ENCODE peak calls at places on chromosomes 11 and 22, in six cellular contexts. C is neuronal stem cell, N is mesenchymal stem cell, P is H1, T is H9, S is IMR-90. Z is an unnamed sample.

GRCh38 chr11:7514099-7514725 is 413 bp downstream of the PPFIBP2 start:
- DNase-seq in P (no peak), T (no peak), S (no peak), C (no peak), N (peak; percentile 13), Z (no peak)

GRCh38 chr11:116865696-116866095 is 28.3 kb upstream of the APOA1 start:
- DNase-seq in S (peak; percentile 37), C (no peak), N (peak; percentile 40), T (no peak), P (no peak), Z (no peak)

GRCh38 chr22:46031965-46032851 is 55.2 kb upstream of the WNT7B start:
- DNase-seq in C (no peak), N (no peak), P (no peak), T (no peak), S (no peak), Z (no peak)

GRCh38 chr11:119421941-119422504 is 949 bp downstream of the THY1 start:
- DNase-seq in S (peak; percentile 24), P (no peak), T (no peak), C (peak; percentile 40), N (peak; percentile 25), Z (peak; percentile 83)

GRCh38 chr11:133834399-133835257 is 10.7 kb downstream of the SPATA19 start:
- DNase-seq in P (peak; percentile 43), C (no peak), N (no peak), T (no peak), S (no peak), Z (no peak)

GRCh38 chr11:10298342-10298741 is 4.3 kb upstream of the SBF2 start:
- DNase-seq in T (no peak), C (no peak), P (no peak), S (peak; percentile 98), N (peak; percentile 98), Z (no peak)

GRCh38 chr22:23527971-23528740 is 51.9 kb downstream of the IGLL1 start:
- DNase-seq in T (no peak), N (no peak), C (no peak), P (no peak), S (no peak), Z (no peak)

GRCh38 chr11:117915672-117916235 is 13.4 kb downstream of the TMPRSS13 start:
- DNase-seq in S (no peak), C (no peak), T (peak; percentile 19), P (no peak), N (no peak), Z (no peak)

GRCh38 chr11:36361472-36361871 is 65.4 kb downstream of the PRR5L start:
- DNase-seq in C (no peak), P (no peak), T (no peak), N (no peak), S (no peak), Z (no peak)

GRCh38 chr22:29004647-29005371 is 56.8 kb downstream of the C22orf31 start:
- DNase-seq in C (peak; percentile 88), P (peak; percentile 75), N (peak; percentile 46), T (peak; percentile 80), S (peak; percentile 15), Z (peak; percentile 94)

GRCh38 chr11:61168858-61169257 is 7.6 kb upstream of the VPS37C start:
- DNase-seq in C (no peak), P (no peak), T (no peak), S (no peak), N (no peak), Z (no peak)

GRCh38 chr11:122253541-122254317 is 137.7 kb upstream of the BLID start:
- DNase-seq in C (no peak), T (no peak), S (peak; percentile 52), N (no peak), P (no peak), Z (peak; percentile 21)

GRCh38 chr22:29315286-29316195 is at the start of gene RASL10A:
- DNase-seq in T (no peak), P (peak; percentile 69), C (no peak), N (no peak), S (no peak), Z (no peak)

GRCh38 chr11:118574636-118575035 is 2.4 kb downstream of the ARCN1 start:
- DNase-seq in S (no peak), N (no peak), C (no peak), P (no peak), T (no peak), Z (no peak)

GRCh38 chr22:50057868-50058311 is at the start of gene TTLL8:
- DNase-seq in N (no peak), T (peak; percentile 24), P (no peak), C (no peak), S (no peak), Z (no peak)

GRCh38 chr11:129191649-129192048 is 476 bp downstream of the ARHGAP32 start:
- DNase-seq in N (no peak), T (no peak), C (no peak), P (no peak), S (no peak), Z (peak; percentile 65)

GRCh38 chr11:8068605-8069221 is 12.3 kb upstream of the TUB start:
- DNase-seq in C (no peak), P (no peak), N (peak; percentile 57), T (peak; percentile 23), S (peak; percentile 91), Z (no peak)

GRCh38 chr22:19176175-19176630 is 2.3 kb downstream of the SLC25A1 start:
- DNase-seq in S (no peak), P (peak; percentile 66), C (no peak), T (no peak), N (no peak), Z (peak; percentile 39)

GRCh38 chr11:27018902-27019544 is 21.6 kb upstream of the BBOX1 start:
- DNase-seq in T (no peak), S (peak; percentile 20), P (no peak), N (peak; percentile 28), C (no peak), Z (no peak)

GRCh38 chr11:8082391-8083087 is 1.5 kb downstream of the TUB start:
- DNase-seq in C (peak; percentile 55), S (no peak), T (peak; percentile 59), N (no peak), P (peak; percentile 77), Z (peak; percentile 67)

DNA sequence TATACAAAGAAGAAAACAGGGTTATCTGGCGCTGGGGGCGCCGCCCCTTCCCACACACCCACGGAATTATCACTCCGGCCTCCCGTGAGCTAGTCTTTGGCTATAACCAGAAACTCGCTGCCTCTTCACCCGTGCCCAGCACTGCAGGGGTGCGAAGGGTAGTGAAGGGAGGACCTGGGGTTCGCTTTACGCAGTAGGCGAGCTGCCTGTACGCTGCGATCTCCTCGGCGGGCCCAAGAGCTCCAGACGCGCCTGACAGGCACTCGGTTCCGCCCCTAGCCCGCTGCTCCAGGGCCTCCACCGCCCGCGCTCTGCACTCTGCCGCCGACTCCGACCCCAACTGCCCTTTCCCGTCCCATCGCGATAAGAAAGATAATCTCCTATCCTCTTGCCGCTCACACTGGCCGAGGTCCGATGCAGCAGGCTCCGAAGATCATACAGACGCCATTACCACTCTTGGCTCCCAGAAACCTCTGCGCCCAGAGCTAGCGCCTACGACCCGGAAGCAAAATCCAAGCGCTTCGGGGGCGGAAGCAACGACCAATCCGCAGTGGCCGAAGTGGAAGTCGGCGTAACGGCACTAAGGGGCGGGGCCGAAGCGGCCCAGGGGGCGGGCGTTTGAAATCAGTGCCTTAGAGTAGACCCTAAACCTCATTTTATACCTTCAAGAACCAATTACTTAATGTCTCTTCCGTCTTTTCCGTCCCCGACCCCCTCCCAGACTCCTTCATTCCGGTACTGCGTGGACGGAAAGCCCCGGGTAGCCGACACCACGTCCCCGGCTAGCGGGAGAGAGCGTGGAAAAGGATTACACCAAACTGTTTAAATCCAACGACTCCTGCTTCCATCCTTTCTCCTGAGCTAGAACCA is at the start of the genes CWC15 and KDM4D:
- DNase-seq in S (peak; percentile 90), T (peak; percentile 94), C (peak; percentile 86), P (peak; percentile 93), N (peak; percentile 95), Z (peak; percentile 97)
- H2BK5ac ChIP-seq in S (peak within 1 kb of the TSS; percentile 82), T (no peak within 1 kb of the TSS), C (no peak within 1 kb of the TSS), P (peak within 1 kb of the TSS; percentile 82), N (peak within 1 kb of the TSS; percentile 66), Z (peak within 1 kb of the TSS; percentile 80)

GRCh38 chr11:69514771-69515170 is 33.3 kb downstream of the LINC01488 start:
- DNase-seq in P (no peak), T (no peak), C (no peak), N (no peak), S (no peak), Z (no peak)
- H2BK5ac ChIP-seq in P (no peak overlapping the region), T (no peak overlapping the region), C (no peak overlapping the region), N (no peak overlapping the region), S (no peak overlapping the region), Z (no peak overlapping the region)

GRCh38 chr11:76702378-76703128 is 32.0 kb upstream of the LRRC32 start:
- DNase-seq in P (no peak), T (no peak), S (peak; percentile 15), N (peak; percentile 73), C (no peak), Z (no peak)

GRCh38 chr11:76699461-76700091 is 29.0 kb upstream of the LRRC32 start:
- DNase-seq in P (no peak), T (no peak), N (peak; percentile 46), C (no peak), S (peak; percentile 48), Z (no peak)

GRCh38 chr11:76703707-76704106 is 33.2 kb upstream of the LRRC32 start:
- DNase-seq in T (no peak), S (no peak), C (no peak), N (no peak), P (no peak), Z (no peak)

GRCh38 chr11:76700177-76701100 is 29.9 kb upstream of the LRRC32 start:
- DNase-seq in N (peak; percentile 94), P (no peak), S (peak; percentile 97), T (no peak), C (no peak), Z (no peak)

DNA sequence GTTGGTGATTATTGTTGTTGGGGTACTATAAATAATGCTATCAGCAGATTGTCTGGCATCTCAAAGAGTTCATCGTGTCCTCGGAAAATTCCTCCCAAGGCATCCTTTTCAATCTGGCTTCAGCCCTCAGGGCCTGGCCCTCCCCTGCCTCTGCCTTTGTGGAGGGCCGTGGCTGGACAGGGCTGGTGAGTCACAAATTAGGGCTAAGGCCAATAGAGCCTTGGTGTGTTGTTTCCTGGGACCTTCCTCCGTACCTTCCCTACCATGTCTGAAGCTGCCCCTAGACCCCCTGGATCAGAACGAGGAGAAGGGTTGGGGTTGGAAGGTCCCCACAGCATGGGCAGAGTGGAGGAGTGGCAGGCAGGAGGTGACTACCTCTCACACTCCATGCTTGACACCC is 31.2 kb upstream of the LRRC32 start:
- DNase-seq in T (no peak), S (peak; percentile 63), C (no peak), N (peak; percentile 66), P (no peak), Z (peak; percentile 26)
- H2BK5ac ChIP-seq in T (no peak overlapping the region), S (no peak overlapping the region), C (no peak overlapping the region), N (no peak overlapping the region), P (peak overlapping the region; percentile 14), Z (no peak overlapping the region)

DNA sequence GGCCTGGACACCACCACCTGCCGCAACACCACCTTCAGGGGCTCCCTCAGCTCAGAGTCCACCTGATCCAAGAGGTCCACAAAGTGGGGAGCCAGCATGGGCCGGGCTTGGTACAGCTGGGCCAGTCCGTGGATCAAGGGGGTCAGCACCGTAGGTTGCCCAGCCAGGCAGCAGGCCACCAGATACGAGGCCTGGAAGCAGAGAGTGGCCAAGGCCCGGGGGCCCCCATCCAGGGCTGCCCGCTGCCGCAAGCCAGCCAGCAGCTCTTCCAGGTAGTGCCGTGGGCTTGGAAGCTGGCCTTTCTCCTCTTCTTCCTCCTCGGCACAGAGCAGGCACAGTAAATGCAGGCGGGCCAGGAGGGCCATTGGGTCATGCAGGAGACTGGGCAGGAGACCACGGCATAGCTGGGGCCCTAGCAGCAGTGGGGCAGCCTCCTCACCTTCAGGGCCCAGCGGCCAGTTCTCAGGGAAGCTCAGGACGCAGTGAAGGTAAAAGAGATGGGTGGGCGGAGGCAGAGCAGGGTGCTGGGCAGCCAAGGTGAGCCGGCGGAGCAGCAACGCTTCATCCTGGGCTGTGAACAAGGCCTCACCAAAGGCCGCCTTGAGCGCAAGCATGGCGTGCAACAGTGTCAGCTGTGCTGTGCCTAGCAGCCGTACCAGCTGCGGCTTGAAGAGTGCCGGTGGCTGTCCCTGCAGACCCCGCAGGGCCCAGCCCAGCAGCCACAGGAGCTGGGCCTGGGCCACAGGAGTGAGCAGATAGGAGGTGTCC is 1.7 kb downstream of the AP5B1 start:
- DNase-seq in T (no peak), N (no peak), S (no peak), C (no peak), P (no peak), Z (no peak)
- H2BK5ac ChIP-seq in T (no peak overlapping the region), N (no peak overlapping the region), S (no peak overlapping the region), C (peak overlapping the region; percentile 75), P (peak overlapping the region; percentile 52), Z (no peak overlapping the region)

Z was measured in mesendoderm.